ENCODE peak calls at places on chromosomes 6 and 20, in eight cellular contexts. Q is gastrocnemius medialis, P is stomach, F is D721Med, D is progenitor cell of endocrine pancreas, E is AG04450, J is omental fat pad, Y is MM.1S. B is an unnamed sample.

GRCh38 chr20:1964659-1965405 is 29.0 kb downstream of the PDYN start:
- DNase-seq in D (no peak), F (no peak), J (no peak), Y (no peak), P (no peak), E (no peak), Q (no peak), B (no peak)

GRCh38 chr20:5863040-5863811 is 87.1 kb downstream of the TRMT6 start:
- DNase-seq in Q (peak; percentile 35), Y (no peak), E (no peak), D (no peak), F (no peak), P (no peak), J (no peak), B (no peak)

GRCh38 chr6:149938571-149939462 is 3.0 kb upstream of the ULBP2 start:
- DNase-seq in Y (peak; percentile 61), P (no peak), D (no peak), Q (no peak), J (no peak), F (no peak), E (no peak), B (no peak)

GRCh38 chr20:37195018-37195417 is 15.7 kb upstream of the MROH8 start:
- DNase-seq in J (no peak), Y (no peak), E (no peak), D (no peak), F (no peak), Q (no peak), P (no peak), B (no peak)

GRCh38 chr20:37282558-37282957 is 6.9 kb upstream of the MANBAL start:
- DNase-seq in Y (no peak), D (no peak), F (no peak), Q (no peak), J (no peak), E (no peak), P (no peak), B (no peak)

GRCh38 chr6:4607026-4607704 is 169.0 kb upstream of the CDYL start:
- DNase-seq in D (no peak), Q (no peak), F (no peak), P (no peak), J (no peak), E (peak; percentile 29), Y (no peak), B (no peak)

GRCh38 chr20:3929713-3930060 is 40.5 kb downstream of the PANK2 start:
- DNase-seq in P (no peak), Q (no peak), D (no peak), Y (no peak), E (no peak), F (no peak), J (no peak), B (no peak)

GRCh38 chr20:46330072-46330763 is 21.9 kb upstream of the CDH22 start:
- DNase-seq in Q (no peak), J (no peak), D (no peak), Y (no peak), P (peak; percentile 70), F (no peak), E (no peak), B (no peak)

GRCh38 chr20:15842872-15843271 is 730.4 kb downstream of the KIF16B start:
- DNase-seq in P (no peak), J (no peak), E (no peak), Q (no peak), F (no peak), D (no peak), Y (peak; percentile 19), B (no peak)

GRCh38 chr6:15331143-15331542 is 85.3 kb downstream of the JARID2 start:
- DNase-seq in Q (no peak), J (no peak), F (no peak), Y (no peak), E (no peak), P (no peak), D (no peak), B (no peak)

GRCh38 chr6:86936834-86937218 is 502 bp upstream of the HTR1E start:
- DNase-seq in F (no peak), P (no peak), Q (no peak), E (no peak), D (no peak), Y (no peak), J (peak; percentile 22), B (no peak)

GRCh38 chr6:134201716-134202115 is 116.2 kb downstream of the SGK1 start:
- DNase-seq in F (no peak), D (no peak), P (no peak), J (no peak), Q (no peak), Y (no peak), E (no peak), B (no peak)

GRCh38 chr6:43781941-43782704 is 12.1 kb downstream of the VEGFA start:
- DNase-seq in P (no peak), E (no peak), D (no peak), Y (no peak), F (no peak), Q (no peak), J (no peak), B (no peak)

DNA sequence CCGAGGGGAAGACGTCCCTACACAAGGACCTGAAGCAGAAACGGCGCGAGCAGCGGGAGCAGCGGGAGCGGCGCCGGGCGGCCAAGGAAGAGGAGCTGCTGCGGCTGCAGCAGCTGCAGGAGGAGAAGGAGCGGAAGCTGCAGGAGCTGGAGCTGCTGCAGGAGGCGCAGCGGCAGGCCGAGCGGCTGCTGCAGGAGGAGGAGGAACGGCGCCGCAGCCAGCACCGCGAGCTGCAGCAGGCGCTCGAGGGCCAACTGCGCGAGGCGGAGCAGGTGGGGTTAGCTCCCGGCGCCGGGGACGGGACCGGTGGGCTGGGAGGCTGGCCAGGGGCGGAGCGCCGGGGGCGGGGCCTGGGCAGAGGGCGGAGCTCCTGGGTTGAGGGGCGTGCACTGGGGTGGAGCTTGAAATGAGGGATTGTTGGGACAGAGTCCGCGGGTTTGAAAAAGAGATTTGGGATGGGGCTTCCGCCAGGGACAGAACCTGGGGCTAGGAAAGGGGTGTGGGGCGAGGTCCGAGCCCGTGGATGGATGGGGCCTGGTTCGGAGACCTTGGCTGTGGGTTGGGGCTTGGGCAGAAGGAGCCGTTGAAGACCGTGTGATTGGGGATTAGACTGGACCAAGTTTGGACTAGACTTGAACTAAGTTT is 20.7 kb downstream of the DEF6 start:
- DNase-seq in J (no peak), P (peak; percentile 87), F (peak; percentile 93), D (peak; percentile 92), Q (peak; percentile 56), E (peak; percentile 27), Y (no peak), B (no peak)
- TF ChIP-seq CTCF in J (no peak), P (no peak), F (no peak), D (no peak), Q (peak; percentile 20), E (no peak), Y (no peak), B (no peak)

GRCh38 chr6:53026526-53026925 is 31.4 kb upstream of the GSTA4 start:
- DNase-seq in D (no peak), P (no peak), J (no peak), Y (no peak), F (no peak), Q (no peak), E (no peak), B (no peak)
- TF ChIP-seq CTCF in D (no peak), P (no peak), J (no peak), Y (no peak), F (no peak), Q (no peak), E (no peak), B (no peak)

DNA sequence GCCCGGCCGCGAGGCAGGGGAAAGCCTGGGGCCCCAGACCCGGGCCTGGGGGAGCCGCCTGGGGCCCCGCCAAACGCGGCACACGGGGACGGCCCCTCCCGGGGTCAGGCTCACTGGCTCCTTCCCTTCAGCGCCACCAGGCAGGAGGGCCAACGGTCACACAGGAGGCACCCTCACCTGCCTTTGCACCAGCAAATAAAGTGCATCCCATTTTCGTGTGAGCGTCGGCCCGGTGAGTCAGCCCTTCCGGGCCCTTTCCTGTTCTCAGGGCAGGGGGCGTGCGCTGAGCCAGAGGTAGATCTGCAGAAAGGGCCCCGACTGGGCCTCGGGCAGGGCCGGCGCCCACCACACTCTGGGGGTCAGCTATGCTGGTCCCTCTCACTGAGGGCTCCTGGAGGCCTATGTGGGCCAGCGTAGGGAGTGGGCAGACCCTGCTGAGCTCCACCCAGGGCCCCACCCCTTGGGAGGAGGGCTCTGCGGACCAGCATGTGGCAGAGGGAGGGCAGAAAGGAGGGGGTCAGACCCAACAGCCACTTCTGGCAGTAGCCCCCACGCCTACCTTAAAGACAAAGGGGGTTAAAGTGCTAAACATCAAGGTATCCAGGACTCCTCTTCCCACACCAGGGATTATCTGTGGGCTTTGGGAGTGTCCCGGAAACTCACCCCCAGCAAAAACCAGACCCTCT is 931 bp upstream of the UCKL1 start:
- DNase-seq in F (peak; percentile 94), Q (peak; percentile 72), E (no peak), J (no peak), P (peak; percentile 71), D (peak; percentile 49), Y (peak; percentile 76), B (no peak)
- TF ChIP-seq CTCF in F (no peak), Q (no peak), E (peak; percentile 10), J (no peak), P (no peak), D (peak; percentile 39), Y (peak; percentile 7), B (peak; percentile 2)

DNA sequence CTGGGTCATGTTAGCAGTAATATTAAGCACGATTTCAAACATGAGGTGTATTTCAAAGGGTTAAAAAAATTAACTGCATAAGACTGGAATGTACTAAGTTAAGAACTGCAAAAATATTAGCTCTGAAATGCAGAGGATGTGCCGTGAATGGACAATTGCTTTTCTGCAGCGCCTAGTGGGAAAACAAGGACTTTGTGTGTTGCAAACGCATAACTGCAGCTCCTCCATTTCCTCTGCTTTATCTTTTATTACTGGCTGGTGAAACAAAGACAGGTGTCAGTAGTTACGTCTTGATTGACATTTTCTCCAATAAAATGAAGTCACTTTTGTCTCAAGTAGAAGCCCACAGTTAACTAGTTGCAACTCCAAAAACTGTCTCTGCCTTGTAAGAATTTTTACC is 1.7 kb downstream of the PDE7B start:
- DNase-seq in F (no peak), E (no peak), Q (no peak), P (no peak), Y (no peak), J (no peak), D (no peak), B (no peak)
- TF ChIP-seq CTCF in F (no peak), E (peak; percentile 25), Q (no peak), P (no peak), Y (no peak), J (no peak), D (no peak), B (peak; percentile 18)

DNA sequence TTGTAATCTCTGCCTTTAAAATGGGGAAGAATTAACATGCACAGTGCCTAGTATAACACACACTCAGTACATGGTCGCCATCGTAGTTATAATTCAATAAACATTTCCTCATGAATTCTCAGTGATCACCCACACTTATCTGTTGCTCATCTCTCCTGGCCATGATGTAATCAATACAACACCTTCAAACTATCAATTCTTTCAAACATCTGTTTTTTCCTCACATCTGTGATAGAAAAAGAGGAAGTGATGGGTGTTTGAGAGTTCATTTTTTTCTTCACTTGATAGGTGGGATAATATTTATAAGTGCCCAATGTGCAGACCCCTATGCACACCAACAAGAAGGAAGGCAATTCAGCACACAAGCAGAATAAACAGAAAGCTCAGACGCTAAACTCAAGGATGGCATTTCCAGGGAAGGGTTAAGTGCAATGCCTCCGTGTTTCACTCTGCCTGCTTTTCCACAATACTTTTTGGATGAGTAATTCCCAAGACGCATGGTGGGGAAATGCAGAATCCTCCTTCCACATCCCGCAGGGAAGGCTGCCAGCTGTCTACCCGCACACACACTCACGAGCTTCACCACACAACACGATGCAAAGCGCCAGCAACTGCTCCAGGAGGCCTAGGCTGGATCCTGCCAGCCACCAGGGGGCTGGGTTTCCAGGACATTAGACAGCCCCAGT is 100.3 kb downstream of the GMPR start:
- DNase-seq in Y (no peak), Q (no peak), P (peak; percentile 34), D (no peak), E (peak; percentile 99), F (no peak), J (peak; percentile 76), B (peak; percentile 99)
- TF ChIP-seq CTCF in Y (no peak), Q (peak; percentile 28), P (no peak), D (peak; percentile 40), E (peak; percentile 85), F (no peak), J (no peak), B (peak; percentile 83)